ENCODE peak calls at places on chromosomes 12 and 14, in four cellular contexts. I, N, J and U are unnamed samples. For H3K4me1, the result is how much of the 10 kb centered on the place peaks cover.

GRCh38 chr14:24296341-24297157 is 3.0 kb downstream of the DHRS1 start:
- DNase-seq in I (peak), N (peak), J (peak), U (peak)

GRCh38 chr12:67650528-67651379 is 2.2 kb downstream of the DYRK2 start:
- DNase-seq in I (no peak), N (no peak), J (no peak), U (peak)

GRCh38 chr12:120468271-120468845 is 1.2 kb downstream of the SRSF9 start:
- DNase-seq in I (peak), N (peak), J (peak), U (peak)

GRCh38 chr12:50765325-50765911 is 1.5 kb downstream of the ATF1 start:
- DNase-seq in I (peak), N (peak), J (peak), U (peak)

GRCh38 chr12:120474092-120474960 is 4.8 kb upstream of the SRSF9 start:
- DNase-seq in I (no peak), N (peak), J (no peak), U (peak)

GRCh38 chr12:58326534-58326933 is 385.2 kb downstream of the ATP23 start:
- DNase-seq in I (no peak), N (no peak), J (no peak), U (no peak)

GRCh38 chr14:31263485-31264133 is 56.0 kb upstream of the HECTD1 start:
- DNase-seq in I (peak), N (no peak), J (no peak), U (peak)

GRCh38 chr12:97404549-97404948 is 58.1 kb upstream of the RMST start:
- DNase-seq in I (peak), N (peak), J (peak), U (peak)

GRCh38 chr14:50667491-50668007 is 557 bp downstream of the SAV1 start:
- DNase-seq in I (no peak), N (peak), J (peak), U (peak)

GRCh38 chr12:51391047-51391837 is at the start of gene GALNT6:
- DNase-seq in I (no peak), N (peak), J (peak), U (peak)

GRCh38 chr12:132340266-132341035 is 11.1 kb upstream of the GALNT9 start:
- DNase-seq in I (no peak), N (no peak), J (no peak), U (no peak)

GRCh38 chr14:79118291-79118690 is 948.1 kb downstream of the NRXN3 start:
- DNase-seq in I (no peak), N (no peak), J (no peak), U (peak)

GRCh38 chr14:96029089-96029650 is 10.0 kb upstream of the C14orf132 start:
- DNase-seq in I (no peak), N (no peak), J (no peak), U (no peak)

GRCh38 chr12:53145383-53145782 is 35.1 kb upstream of the ZNF740 start:
- DNase-seq in I (peak), N (no peak), J (no peak), U (no peak)

GRCh38 chr12:49346659-49347306 is at the start of gene DNAJC22:
- DNase-seq in I (no peak), N (no peak), J (no peak), U (peak)

GRCh38 chr14:24456980-24457379 is 14.4 kb upstream of the SDR39U1 start:
- DNase-seq in I (no peak), N (no peak), J (no peak), U (no peak)

GRCh38 chr14:39160494-39160893 is 9.6 kb downstream of the TRAPPC6B start:
- DNase-seq in I (no peak), N (no peak), J (no peak), U (no peak)

GRCh38 chr12:77343291-77343690 is 277.9 kb upstream of the E2F7 start:
- DNase-seq in I (peak), N (no peak), J (no peak), U (no peak)

GRCh38 chr12:100573499-100574261 is at the start of gene GAS2L3:
- DNase-seq in I (peak), N (peak), J (peak), U (peak)

GRCh38 chr12:32482226-32482625 is 82.9 kb downstream of the FGD4 start:
- DNase-seq in I (no peak), N (no peak), J (no peak), U (no peak)

GRCh38 chr12:828726-829395 is 76.5 kb downstream of the WNK1 start:
- DNase-seq in I (no peak), N (no peak), J (no peak), U (no peak)

GRCh38 chr14:99737451-99737951 is 53.4 kb downstream of the CYP46A1 start:
- DNase-seq in I (no peak), N (peak), J (no peak), U (no peak)

GRCh38 chr14:54564799-54565235 is 2.1 kb upstream of the SAMD4A start:
- DNase-seq in I (peak), N (no peak), J (no peak), U (no peak)

GRCh38 chr14:49314756-49315155 is 271.4 kb downstream of the RPS29 start:
- DNase-seq in I (peak), N (no peak), J (no peak), U (no peak)

GRCh38 chr12:131133994-131134393 is 180.3 kb downstream of the ADGRD1 start:
- DNase-seq in I (no peak), N (no peak), J (no peak), U (no peak)

GRCh38 chr12:51403744-51404143 is 12.5 kb upstream of the GALNT6 start:
- DNase-seq in I (no peak), N (no peak), J (no peak), U (peak)

GRCh38 chr12:93913845-93914244 is 234.5 kb upstream of the PLXNC1 start:
- DNase-seq in I (peak), N (no peak), J (no peak), U (no peak)

GRCh38 chr12:86719381-86719780 is 463.2 kb upstream of the MGAT4C start:
- DNase-seq in I (peak), N (no peak), J (no peak), U (no peak)

GRCh38 chr12:115599251-115599811 is 678.2 kb downstream of the MED13L start:
- DNase-seq in I (no peak), N (no peak), J (peak), U (peak)

GRCh38 chr14:96146131-96146771 is 58.4 kb upstream of the BDKRB2 start:
- DNase-seq in I (peak), N (no peak), J (no peak), U (no peak)

GRCh38 chr12:43333650-43334043 is 218.4 kb downstream of the ADAMTS20 start:
- DNase-seq in I (no peak), N (peak), J (no peak), U (no peak)

GRCh38 chr14:77145975-77146740 is 4.6 kb upstream of the ZDHHC22 start:
- DNase-seq in I (no peak), N (peak), J (no peak), U (peak)

GRCh38 chr14:99718031-99718810 is 34.1 kb downstream of the CYP46A1 start:
- DNase-seq in I (no peak), N (no peak), J (no peak), U (peak)

GRCh38 chr14:55071870-55072640 is 20.6 kb downstream of the MAPK1IP1L start:
- DNase-seq in I (peak), N (no peak), J (no peak), U (no peak)

GRCh38 chr12:30985814-30986452 is 59.4 kb downstream of the TSPAN11 start:
- DNase-seq in I (peak), N (peak), J (peak), U (peak)

GRCh38 chr12:58249610-58250009 is 308.2 kb downstream of the ATP23 start:
- DNase-seq in I (no peak), N (no peak), J (no peak), U (peak)

GRCh38 chr12:130131025-130131424 is 31.2 kb upstream of the FZD10 start:
- DNase-seq in I (no peak), N (no peak), J (no peak), U (no peak)

DNA sequence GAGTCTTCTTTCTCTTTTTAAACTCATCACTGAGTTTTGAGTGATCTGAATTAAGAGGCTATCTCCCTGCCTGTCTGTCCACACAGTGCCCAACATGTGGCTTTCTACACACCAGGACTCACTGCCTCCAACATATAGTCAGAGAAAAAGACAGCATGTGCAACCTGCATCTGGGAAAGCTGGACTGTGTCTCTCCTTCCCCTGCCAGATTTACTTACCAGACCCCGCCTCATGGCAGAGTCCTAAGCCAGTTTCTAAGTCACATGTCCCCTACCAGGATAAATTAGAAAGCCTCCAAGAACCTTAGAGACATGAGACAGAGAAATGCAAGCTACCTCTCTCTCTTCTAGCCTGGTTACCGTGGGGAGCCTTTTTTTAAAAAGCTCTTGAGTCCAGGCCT is 2.7 kb upstream of the HDAC7 start:
- DNase-seq in I (no peak), N (no peak), J (no peak), U (no peak)
- H3K9ac ChIP-seq in I (no peak), N (no peak), J (no peak), U (no peak)

GRCh38 chr12:63900922-63901793 is 56.7 kb downstream of the SRGAP1 start:
- DNase-seq in I (no peak), N (no peak), J (no peak), U (no peak)

GRCh38 chr12:63898764-63899337 is 54.4 kb downstream of the SRGAP1 start:
- DNase-seq in I (no peak), N (no peak), J (no peak), U (no peak)

GRCh38 chr12:63899396-63899795 is 54.9 kb downstream of the SRGAP1 start:
- DNase-seq in I (no peak), N (no peak), J (no peak), U (no peak)

GRCh38 chr12:63895841-63896240 is 51.3 kb downstream of the SRGAP1 start:
- DNase-seq in I (no peak), N (no peak), J (no peak), U (no peak)

GRCh38 chr12:63897931-63898330 is 53.4 kb downstream of the SRGAP1 start:
- DNase-seq in I (no peak), N (no peak), J (no peak), U (no peak)
- H3K27ac ChIP-seq in I (no peak), N (peak), J (no peak), U (no peak)

DNA sequence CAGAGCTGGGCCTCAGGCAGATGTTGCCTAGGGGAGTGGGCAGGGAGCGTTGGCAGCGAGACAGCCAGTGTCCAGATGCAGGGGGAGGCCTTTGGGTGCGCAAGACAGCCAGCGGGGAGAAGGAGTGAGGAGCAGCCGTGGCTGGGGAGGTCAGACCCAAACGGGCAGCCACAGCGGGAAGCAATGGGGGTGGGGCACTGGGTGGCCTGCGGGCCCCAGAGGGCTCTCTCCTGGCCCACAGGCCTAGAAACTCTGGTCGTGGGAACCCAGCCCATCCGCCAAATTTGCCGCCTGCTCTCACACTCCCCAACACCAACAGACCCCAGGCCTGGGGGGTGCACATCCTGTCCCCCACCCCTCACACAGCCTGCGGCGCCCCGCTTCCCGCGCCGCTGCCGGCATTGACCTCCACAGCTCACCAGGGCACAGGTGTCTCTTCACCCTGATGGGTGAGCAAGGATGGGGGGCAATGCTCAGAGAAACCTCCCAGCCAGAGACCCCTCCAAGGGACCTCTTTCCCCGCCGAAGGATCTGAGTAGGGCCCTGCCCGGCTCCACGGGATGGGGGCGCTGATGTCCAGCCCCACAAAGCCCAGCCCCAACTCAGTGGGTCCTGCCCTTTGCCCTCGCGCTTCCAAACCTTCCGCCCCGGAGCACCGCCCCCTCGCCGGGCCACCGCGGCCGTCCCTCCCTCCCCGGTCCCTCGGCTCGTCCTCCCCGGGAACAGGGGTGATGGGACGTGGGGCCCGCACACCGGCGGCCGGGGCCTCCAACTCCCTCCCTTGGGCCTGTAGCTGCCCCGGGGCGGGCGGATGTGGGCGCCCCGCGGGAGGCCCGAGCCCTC is 781 bp downstream of the HDAC7 start:
- DNase-seq in I (no peak), N (peak), J (peak), U (peak)
- H3K4me1 ChIP-seq in I (under half), N (under half), J (under half), U (under half)

DNA sequence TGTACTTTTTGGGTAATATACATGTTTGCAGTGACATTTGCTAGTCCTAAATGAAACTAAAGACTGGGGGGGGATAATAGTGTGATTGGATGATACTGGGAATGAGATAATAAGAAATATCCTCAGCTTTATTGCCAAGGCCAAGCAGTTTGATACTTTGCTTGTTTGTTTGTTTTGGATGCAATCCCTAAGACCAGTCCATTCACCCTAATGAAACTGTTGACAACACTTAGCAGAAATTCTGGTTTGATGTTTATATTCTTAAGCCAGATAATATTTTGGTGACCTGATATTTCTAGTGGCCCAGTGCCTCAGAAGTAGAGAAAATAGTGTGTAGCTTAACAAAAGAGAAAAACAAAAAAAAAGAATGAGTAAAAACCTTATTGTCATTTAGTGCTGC is 1.8 kb downstream of the PHC1 start:
- DNase-seq in I (no peak), N (no peak), J (no peak), U (no peak)
- H3K9ac ChIP-seq in I (no peak), N (no peak), J (no peak), U (no peak)

DNA sequence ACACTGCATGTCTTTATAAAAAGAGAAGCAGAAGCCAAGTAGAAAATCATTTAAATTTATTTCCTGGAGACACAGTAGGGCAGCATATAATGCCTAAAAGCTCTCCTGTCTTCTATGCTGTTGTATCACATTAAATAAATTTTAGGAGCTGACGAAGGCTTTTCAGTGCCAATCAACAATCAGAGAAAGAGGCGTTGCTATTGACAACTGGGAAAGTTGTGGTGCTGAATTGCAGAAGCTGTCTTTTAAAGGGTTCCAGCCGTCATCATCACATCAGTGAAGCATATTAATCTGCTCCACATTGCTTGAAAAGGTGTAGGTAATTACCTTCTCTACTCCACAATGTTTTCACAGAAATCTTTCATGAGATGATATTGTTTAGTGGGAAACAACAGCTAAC is 103.9 kb downstream of the FSCB start:
- DNase-seq in I (no peak), N (no peak), J (no peak), U (no peak)
- H3K27ac ChIP-seq in I (no peak), N (no peak), J (no peak), U (no peak)

GRCh38 chr12:20448781-20449180 is 80.4 kb downstream of the PDE3A start:
- DNase-seq in I (no peak), N (no peak), J (no peak), U (no peak)
- H3K4me1 ChIP-seq in I (under half), N (under half), J (under half), U (under half)